ENCODE peak calls at places on chromosome 9, in nine cellular contexts. B is endothelial cell; W is GM18507; H is lower lobe of right lung; G is immature natural killer cell; N is uterus; F is ELR; C is K562; Q is Jurkat, Clone E6-1. K is an unnamed sample.
A peak's percentile ranks its signal among the peaks of the same experiment; 100 is the strongest.

GRCh38 chr9:16058131-16058549 is 505.3 kb downstream of the CCDC171 start:
- DNase-seq in B (no peak), W (no peak), H (no peak), G (no peak), N (no peak), F (peak; percentile 93), C (no peak), Q (peak; percentile 83), K (no peak)

GRCh38 chr9:136520053-136520540 is 25.8 kb downstream of the NOTCH1 start:
- DNase-seq in B (no peak), W (no peak), H (peak; percentile 76), G (no peak), N (no peak), F (no peak), C (no peak), Q (no peak), K (peak; percentile 97)

GRCh38 chr9:81083821-81084512 is 605.4 kb downstream of the TLE1 start:
- DNase-seq in B (no peak), W (no peak), H (no peak), G (no peak), N (no peak), F (peak; percentile 80), C (no peak), Q (no peak), K (no peak)

GRCh38 chr9:98108540-98109031 is 10.4 kb downstream of the TRIM14 start:
- DNase-seq in B (no peak), W (no peak), H (no peak), G (peak; percentile 71), N (no peak), F (no peak), C (no peak), Q (peak; percentile 86), K (no peak)

GRCh38 chr9:120212853-120213200 is 367.1 kb downstream of the CDK5RAP2 start:
- DNase-seq in B (no peak), W (no peak), H (no peak), G (no peak), N (no peak), F (no peak), C (no peak), Q (no peak), K (no peak)

GRCh38 chr9:109906766-109907382 is 126.9 kb downstream of the PALM2AKAP2 start:
- DNase-seq in B (no peak), W (no peak), H (no peak), G (no peak), N (no peak), F (peak; percentile 62), C (no peak), Q (no peak), K (peak; percentile 18)

GRCh38 chr9:80492221-80492620 is 920.5 kb downstream of the TLE4 start:
- DNase-seq in B (no peak), W (no peak), H (peak; percentile 59), G (no peak), N (no peak), F (no peak), C (no peak), Q (no peak), K (no peak)

GRCh38 chr9:26746357-26747072 is 146.1 kb downstream of the CAAP1 start:
- DNase-seq in B (no peak), W (no peak), H (no peak), G (no peak), N (no peak), F (peak; percentile 77), C (no peak), Q (no peak), K (no peak)

GRCh38 chr9:79801459-79801858 is 229.7 kb downstream of the TLE4 start:
- DNase-seq in B (no peak), W (no peak), H (no peak), G (no peak), N (no peak), F (no peak), C (no peak), Q (peak; percentile 48), K (no peak)